ENCODE peak calls at places on chromosomes 12 and 14, in eight cellular contexts. One of them, this sample, is unnamed.

GRCh38 chr12:98870521-98870920 is 225.4 kb downstream of the APAF1 start:
- DNase-seq in lung: no peak
- DNase-seq in endothelial cell of umbilical vein: no peak
- DNase-seq in foreskin keratinocyte: no peak
- DNase-seq in GM20000: no peak
- DNase-seq in heart left ventricle: no peak
- DNase-seq in colonic mucosa: no peak
- DNase-seq in stomach: no peak
- DNase-seq in this sample: no peak

GRCh38 chr14:77204457-77204796 is 22.8 kb downstream of the TMEM63C start:
- DNase-seq in lung: no peak
- DNase-seq in endothelial cell of umbilical vein: no peak
- DNase-seq in foreskin keratinocyte: no peak
- DNase-seq in GM20000: no peak
- DNase-seq in heart left ventricle: no peak
- DNase-seq in colonic mucosa: no peak
- DNase-seq in stomach: no peak
- DNase-seq in this sample: no peak

GRCh38 chr14:74638066-74638465 is 26.0 kb upstream of the LTBP2 start:
- DNase-seq in lung: no peak
- DNase-seq in endothelial cell of umbilical vein: peak; percentile 83
- DNase-seq in foreskin keratinocyte: no peak
- DNase-seq in GM20000: no peak
- DNase-seq in heart left ventricle: no peak
- DNase-seq in colonic mucosa: no peak
- DNase-seq in stomach: no peak
- DNase-seq in this sample: no peak

GRCh38 chr14:94123868-94124267 is 5.5 kb downstream of the IFI27L2 start:
- DNase-seq in lung: no peak
- DNase-seq in endothelial cell of umbilical vein: no peak
- DNase-seq in foreskin keratinocyte: no peak
- DNase-seq in GM20000: no peak
- DNase-seq in heart left ventricle: no peak
- DNase-seq in colonic mucosa: peak; percentile 3
- DNase-seq in stomach: peak; percentile 2
- DNase-seq in this sample: no peak

GRCh38 chr12:76878045-76878898 is 547 bp downstream of the CSRP2 start:
- DNase-seq in lung: no peak
- DNase-seq in endothelial cell of umbilical vein: peak; percentile 22
- DNase-seq in foreskin keratinocyte: peak; percentile 27
- DNase-seq in GM20000: peak; percentile 51
- DNase-seq in heart left ventricle: no peak
- DNase-seq in colonic mucosa: peak; percentile 27
- DNase-seq in stomach: no peak
- DNase-seq in this sample: peak; percentile 47

GRCh38 chr12:58465418-58465817 is 454.9 kb downstream of the LRIG3 start:
- DNase-seq in lung: no peak
- DNase-seq in endothelial cell of umbilical vein: no peak
- DNase-seq in foreskin keratinocyte: no peak
- DNase-seq in GM20000: no peak
- DNase-seq in heart left ventricle: no peak
- DNase-seq in colonic mucosa: no peak
- DNase-seq in stomach: no peak
- DNase-seq in this sample: no peak

GRCh38 chr14:99116741-99117295 is 155.2 kb downstream of the BCL11B start:
- DNase-seq in lung: peak; percentile 26
- DNase-seq in endothelial cell of umbilical vein: no peak
- DNase-seq in foreskin keratinocyte: no peak
- DNase-seq in GM20000: no peak
- DNase-seq in heart left ventricle: no peak
- DNase-seq in colonic mucosa: no peak
- DNase-seq in stomach: no peak
- DNase-seq in this sample: no peak

GRCh38 chr12:110901401-110901800 is 19.0 kb downstream of the MYL2 start:
- DNase-seq in lung: no peak
- DNase-seq in endothelial cell of umbilical vein: no peak
- DNase-seq in foreskin keratinocyte: no peak
- DNase-seq in GM20000: no peak
- DNase-seq in heart left ventricle: no peak
- DNase-seq in colonic mucosa: no peak
- DNase-seq in stomach: no peak
- DNase-seq in this sample: no peak

GRCh38 chr14:103702497-103703432 is 12.5 kb downstream of the XRCC3 start:
- DNase-seq in lung: no peak
- DNase-seq in endothelial cell of umbilical vein: no peak
- DNase-seq in foreskin keratinocyte: no peak
- DNase-seq in GM20000: no peak
- DNase-seq in heart left ventricle: no peak
- DNase-seq in colonic mucosa: no peak
- DNase-seq in stomach: no peak
- DNase-seq in this sample: no peak

GRCh38 chr14:100677925-100678765 is 48.5 kb upstream of the DLK1 start:
- DNase-seq in lung: no peak
- DNase-seq in endothelial cell of umbilical vein: no peak
- DNase-seq in foreskin keratinocyte: no peak
- DNase-seq in GM20000: no peak
- DNase-seq in heart left ventricle: peak; percentile 74
- DNase-seq in colonic mucosa: peak; percentile 73
- DNase-seq in stomach: peak; percentile 58
- DNase-seq in this sample: no peak

GRCh38 chr14:88829188-88829587 is 4.7 kb downstream of the TTC8 start:
- DNase-seq in lung: no peak
- DNase-seq in endothelial cell of umbilical vein: no peak
- DNase-seq in foreskin keratinocyte: no peak
- DNase-seq in GM20000: no peak
- DNase-seq in heart left ventricle: no peak
- DNase-seq in colonic mucosa: no peak
- DNase-seq in stomach: no peak
- DNase-seq in this sample: no peak

GRCh38 chr12:29110506-29111442 is 38.3 kb upstream of the FAR2 start:
- DNase-seq in lung: no peak
- DNase-seq in endothelial cell of umbilical vein: no peak
- DNase-seq in foreskin keratinocyte: no peak
- DNase-seq in GM20000: no peak
- DNase-seq in heart left ventricle: no peak
- DNase-seq in colonic mucosa: no peak
- DNase-seq in stomach: no peak
- DNase-seq in this sample: no peak

GRCh38 chr14:50675597-50675996 is 7.5 kb upstream of the SAV1 start:
- DNase-seq in lung: no peak
- DNase-seq in endothelial cell of umbilical vein: no peak
- DNase-seq in foreskin keratinocyte: peak; percentile 53
- DNase-seq in GM20000: no peak
- DNase-seq in heart left ventricle: no peak
- DNase-seq in colonic mucosa: no peak
- DNase-seq in stomach: no peak
- DNase-seq in this sample: no peak

GRCh38 chr12:89370850-89371249 is 18.5 kb upstream of the DUSP6 start:
- DNase-seq in lung: no peak
- DNase-seq in endothelial cell of umbilical vein: peak; percentile 92
- DNase-seq in foreskin keratinocyte: peak; percentile 100
- DNase-seq in GM20000: no peak
- DNase-seq in heart left ventricle: no peak
- DNase-seq in colonic mucosa: no peak
- DNase-seq in stomach: no peak
- DNase-seq in this sample: no peak

GRCh38 chr14:96090441-96091148 is 51.4 kb downstream of the C14orf132 start:
- DNase-seq in lung: no peak
- DNase-seq in endothelial cell of umbilical vein: no peak
- DNase-seq in foreskin keratinocyte: no peak
- DNase-seq in GM20000: no peak
- DNase-seq in heart left ventricle: peak; percentile 82
- DNase-seq in colonic mucosa: peak; percentile 57
- DNase-seq in stomach: no peak
- DNase-seq in this sample: no peak

GRCh38 chr12:114248527-114248926 is 157.4 kb downstream of the TBX5 start:
- DNase-seq in lung: no peak
- DNase-seq in endothelial cell of umbilical vein: no peak
- DNase-seq in foreskin keratinocyte: no peak
- DNase-seq in GM20000: no peak
- DNase-seq in heart left ventricle: no peak
- DNase-seq in colonic mucosa: no peak
- DNase-seq in stomach: no peak
- DNase-seq in this sample: no peak

GRCh38 chr12:49932746-49933145 is 17.8 kb upstream of the AQP2 start:
- DNase-seq in lung: no peak
- DNase-seq in endothelial cell of umbilical vein: no peak
- DNase-seq in foreskin keratinocyte: no peak
- DNase-seq in GM20000: no peak
- DNase-seq in heart left ventricle: no peak
- DNase-seq in colonic mucosa: no peak
- DNase-seq in stomach: no peak
- DNase-seq in this sample: no peak

GRCh38 chr14:99789581-99789980 is 3.6 kb upstream of the EML1 start:
- DNase-seq in lung: no peak
- DNase-seq in endothelial cell of umbilical vein: no peak
- DNase-seq in foreskin keratinocyte: no peak
- DNase-seq in GM20000: peak; percentile 54
- DNase-seq in heart left ventricle: no peak
- DNase-seq in colonic mucosa: no peak
- DNase-seq in stomach: no peak
- DNase-seq in this sample: no peak

GRCh38 chr12:128245106-128245505 is 21.9 kb upstream of the TMEM132C start:
- DNase-seq in lung: no peak
- DNase-seq in endothelial cell of umbilical vein: no peak
- DNase-seq in foreskin keratinocyte: no peak
- DNase-seq in GM20000: no peak
- DNase-seq in heart left ventricle: no peak
- DNase-seq in colonic mucosa: no peak
- DNase-seq in stomach: no peak
- DNase-seq in this sample: no peak

DNA sequence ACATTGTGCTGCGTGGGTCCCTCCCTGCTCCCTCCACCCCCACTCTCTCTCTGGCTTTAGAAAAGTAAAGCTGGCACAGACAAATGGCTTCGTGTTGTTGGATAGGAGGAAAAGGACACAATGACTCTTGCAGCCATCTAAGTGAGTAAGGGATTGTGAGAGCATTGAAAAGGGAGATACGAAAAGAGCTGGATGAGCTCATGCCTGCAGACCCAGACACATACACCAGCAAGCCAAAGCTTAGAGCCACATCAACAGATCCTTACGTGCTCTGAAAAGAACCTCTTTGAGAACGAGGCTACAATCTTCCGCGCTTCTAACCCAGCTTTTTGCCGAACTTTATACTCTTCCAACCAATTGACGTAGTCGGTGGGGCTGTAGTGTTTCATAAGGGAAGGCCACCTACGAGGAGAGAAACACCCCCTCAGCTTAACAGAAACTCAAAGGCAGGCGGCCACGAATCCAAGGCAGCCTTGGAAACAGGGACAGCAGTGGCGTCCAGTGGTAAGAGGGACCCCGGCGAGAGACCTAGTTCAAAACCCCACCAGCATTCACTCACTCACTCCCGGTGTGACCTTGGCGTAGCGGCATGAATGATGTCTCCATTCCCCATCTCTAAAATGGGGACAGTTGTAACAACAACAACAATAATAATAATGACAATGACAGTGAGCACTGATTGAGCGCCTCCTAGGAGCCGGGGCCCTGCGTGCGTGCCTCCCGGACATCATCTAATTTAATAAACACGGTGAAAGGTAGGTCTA is 1.1 kb downstream of the FBXO21 start:
- DNase-seq in lung: no peak
- DNase-seq in endothelial cell of umbilical vein: peak; percentile 31
- DNase-seq in foreskin keratinocyte: no peak
- DNase-seq in GM20000: no peak
- DNase-seq in heart left ventricle: no peak
- DNase-seq in colonic mucosa: no peak
- DNase-seq in stomach: no peak
- DNase-seq in this sample: no peak
- TF ChIP-seq CTCF in lung: no peak
- TF ChIP-seq CTCF in endothelial cell of umbilical vein: no peak
- TF ChIP-seq CTCF in foreskin keratinocyte: no peak
- TF ChIP-seq CTCF in GM20000: no peak
- TF ChIP-seq CTCF in heart left ventricle: no peak
- TF ChIP-seq CTCF in colonic mucosa: no peak
- TF ChIP-seq CTCF in stomach: no peak
- TF ChIP-seq CTCF in this sample: no peak

GRCh38 chr14:54366726-54367707 is 29.8 kb upstream of the CDKN3 start:
- DNase-seq in lung: no peak
- DNase-seq in endothelial cell of umbilical vein: peak; percentile 69
- DNase-seq in foreskin keratinocyte: no peak
- DNase-seq in GM20000: peak; percentile 50
- DNase-seq in heart left ventricle: peak; percentile 42
- DNase-seq in colonic mucosa: peak; percentile 40
- DNase-seq in stomach: peak; percentile 42
- DNase-seq in this sample: peak; percentile 43
- TF ChIP-seq CTCF in lung: peak; percentile 44
- TF ChIP-seq CTCF in endothelial cell of umbilical vein: peak; percentile 67
- TF ChIP-seq CTCF in foreskin keratinocyte: peak; percentile 71
- TF ChIP-seq CTCF in GM20000: peak; percentile 34
- TF ChIP-seq CTCF in heart left ventricle: peak; percentile 27
- TF ChIP-seq CTCF in colonic mucosa: peak; percentile 25
- TF ChIP-seq CTCF in stomach: peak; percentile 36
- TF ChIP-seq CTCF in this sample: peak; percentile 42

GRCh38 chr12:104680070-104680469 is 223.3 kb downstream of the CHST11 start:
- DNase-seq in lung: no peak
- DNase-seq in endothelial cell of umbilical vein: peak; percentile 19
- DNase-seq in foreskin keratinocyte: no peak
- DNase-seq in GM20000: peak; percentile 44
- DNase-seq in heart left ventricle: no peak
- DNase-seq in colonic mucosa: no peak
- DNase-seq in stomach: no peak
- DNase-seq in this sample: no peak
- TF ChIP-seq CTCF in lung: no peak
- TF ChIP-seq CTCF in endothelial cell of umbilical vein: peak; percentile 6
- TF ChIP-seq CTCF in foreskin keratinocyte: peak; percentile 35
- TF ChIP-seq CTCF in GM20000: peak; percentile 27
- TF ChIP-seq CTCF in heart left ventricle: no peak
- TF ChIP-seq CTCF in colonic mucosa: no peak
- TF ChIP-seq CTCF in stomach: no peak
- TF ChIP-seq CTCF in this sample: no peak

GRCh38 chr12:65074932-65075331 is 46.2 kb downstream of the WIF1 start:
- DNase-seq in lung: no peak
- DNase-seq in endothelial cell of umbilical vein: no peak
- DNase-seq in foreskin keratinocyte: no peak
- DNase-seq in GM20000: peak; percentile 7
- DNase-seq in heart left ventricle: no peak
- DNase-seq in colonic mucosa: no peak
- DNase-seq in stomach: no peak
- DNase-seq in this sample: no peak
- TF ChIP-seq CTCF in lung: no peak
- TF ChIP-seq CTCF in endothelial cell of umbilical vein: no peak
- TF ChIP-seq CTCF in foreskin keratinocyte: peak; percentile 39
- TF ChIP-seq CTCF in GM20000: no peak
- TF ChIP-seq CTCF in heart left ventricle: no peak
- TF ChIP-seq CTCF in colonic mucosa: no peak
- TF ChIP-seq CTCF in stomach: no peak
- TF ChIP-seq CTCF in this sample: no peak

GRCh38 chr12:68912916-68913315 is 20.1 kb downstream of the CPM start:
- DNase-seq in lung: no peak
- DNase-seq in endothelial cell of umbilical vein: no peak
- DNase-seq in foreskin keratinocyte: no peak
- DNase-seq in GM20000: no peak
- DNase-seq in heart left ventricle: no peak
- DNase-seq in colonic mucosa: no peak
- DNase-seq in stomach: no peak
- DNase-seq in this sample: no peak
- TF ChIP-seq CTCF in lung: no peak
- TF ChIP-seq CTCF in endothelial cell of umbilical vein: no peak
- TF ChIP-seq CTCF in foreskin keratinocyte: peak; percentile 14
- TF ChIP-seq CTCF in GM20000: no peak
- TF ChIP-seq CTCF in heart left ventricle: no peak
- TF ChIP-seq CTCF in colonic mucosa: no peak
- TF ChIP-seq CTCF in stomach: no peak
- TF ChIP-seq CTCF in this sample: no peak

GRCh38 chr12:74108729-74109128 is 428.9 kb upstream of the ATXN7L3B start:
- DNase-seq in lung: no peak
- DNase-seq in endothelial cell of umbilical vein: no peak
- DNase-seq in foreskin keratinocyte: no peak
- DNase-seq in GM20000: no peak
- DNase-seq in heart left ventricle: no peak
- DNase-seq in colonic mucosa: no peak
- DNase-seq in stomach: no peak
- DNase-seq in this sample: no peak

GRCh38 chr12:74111688-74112360 is 425.8 kb upstream of the ATXN7L3B start:
- DNase-seq in lung: no peak
- DNase-seq in endothelial cell of umbilical vein: no peak
- DNase-seq in foreskin keratinocyte: peak; percentile 53
- DNase-seq in GM20000: no peak
- DNase-seq in heart left ventricle: no peak
- DNase-seq in colonic mucosa: no peak
- DNase-seq in stomach: no peak
- DNase-seq in this sample: peak; percentile 23
- TF ChIP-seq CTCF in lung: no peak
- TF ChIP-seq CTCF in endothelial cell of umbilical vein: no peak
- TF ChIP-seq CTCF in foreskin keratinocyte: peak; percentile 79
- TF ChIP-seq CTCF in GM20000: no peak
- TF ChIP-seq CTCF in heart left ventricle: no peak
- TF ChIP-seq CTCF in colonic mucosa: no peak
- TF ChIP-seq CTCF in stomach: no peak
- TF ChIP-seq CTCF in this sample: no peak

This sample was measured in body of pancreas.